ENCODE peak calls at places on chromosomes 3 and 15, in five cellular contexts. K is Caki2, N is T-helper 9 cell, U is AG04450, F is body of pancreas. P is an unnamed sample.

GRCh38 chr3:169869484-169870304 is at the start of gene LRRC31:
- DNase-seq in K (peak; percentile 94), N (no peak), U (no peak), F (no peak), P (no peak)

GRCh38 chr3:13622356-13622755 is 73.4 kb downstream of the FBLN2 start:
- DNase-seq in K (no peak), N (no peak), U (no peak), F (no peak), P (no peak)

GRCh38 chr15:48469271-48469670 is 138.0 kb downstream of the DUT start:
- DNase-seq in K (no peak), N (no peak), U (no peak), F (no peak), P (no peak)

GRCh38 chr15:60905587-60905986 is 323.5 kb downstream of the RORA start:
- DNase-seq in K (no peak), N (peak; percentile 29), U (no peak), F (peak; percentile 32), P (no peak)

GRCh38 chr3:45781841-45782240 is 14.5 kb downstream of the SLC6A20 start:
- DNase-seq in K (no peak), N (no peak), U (no peak), F (no peak), P (no peak)

GRCh38 chr3:17491601-17492000 is 250.8 kb downstream of the TBC1D5 start:
- DNase-seq in K (peak; percentile 20), N (no peak), U (peak; percentile 24), F (no peak), P (no peak)

GRCh38 chr3:71543371-71544016 is 40.0 kb downstream of the FOXP1 start:
- DNase-seq in K (no peak), N (no peak), U (no peak), F (no peak), P (no peak)

GRCh38 chr15:63973212-63974009 is 72.9 kb downstream of the DAPK2 start:
- DNase-seq in K (no peak), N (no peak), U (no peak), F (no peak), P (no peak)

GRCh38 chr3:138412821-138413531 is 21.4 kb upstream of the ESYT3 start:
- DNase-seq in K (peak; percentile 58), N (no peak), U (no peak), F (no peak), P (no peak)

GRCh38 chr3:142609136-142609535 is 12.9 kb downstream of the PLS1 start:
- DNase-seq in K (no peak), N (no peak), U (no peak), F (no peak), P (no peak)

GRCh38 chr3:119365418-119365817 is 71.2 kb downstream of the ARHGAP31 start:
- DNase-seq in K (no peak), N (no peak), U (no peak), F (no peak), P (no peak)

GRCh38 chr3:43379343-43379742 is 93.0 kb downstream of the SNRK start:
- DNase-seq in K (no peak), N (no peak), U (peak; percentile 27), F (peak; percentile 32), P (no peak)

GRCh38 chr3:14460342-14461005 is 58.1 kb downstream of the SLC6A6 start:
- DNase-seq in K (peak; percentile 81), N (no peak), U (peak; percentile 77), F (peak; percentile 78), P (peak; percentile 55)

GRCh38 chr3:143436231-143436930 is 316.8 kb downstream of the CHST2 start:
- DNase-seq in K (no peak), N (no peak), U (no peak), F (no peak), P (no peak)

GRCh38 chr15:81894069-81894468 is 151.7 kb downstream of the MEX3B start:
- DNase-seq in K (no peak), N (no peak), U (no peak), F (no peak), P (no peak)

GRCh38 chr3:124092811-124093210 is 100.9 kb upstream of the ROPN1 start:
- DNase-seq in K (no peak), N (no peak), U (no peak), F (no peak), P (no peak)

GRCh38 chr3:142680710-142681109 is 43.1 kb upstream of the TRPC1 start:
- DNase-seq in K (no peak), N (no peak), U (no peak), F (peak; percentile 7), P (no peak)

GRCh38 chr3:49745986-49746385 is 22.2 kb upstream of the GMPPB start:
- DNase-seq in K (no peak), N (no peak), U (peak; percentile 13), F (no peak), P (no peak)

GRCh38 chr15:77851696-77852095 is 219.0 kb upstream of the LINGO1 start:
- DNase-seq in K (peak; percentile 85), N (no peak), U (no peak), F (no peak), P (no peak)

GRCh38 chr3:174221155-174221554 is 638.0 kb upstream of the NAALADL2 start:
- DNase-seq in K (no peak), N (no peak), U (no peak), F (no peak), P (no peak)

GRCh38 chr15:89794627-89795241 is 18.6 kb downstream of the MESP2 start:
- DNase-seq in K (peak; percentile 18), N (no peak), U (no peak), F (no peak), P (no peak)

P was measured in prostate gland.